ENCODE peak calls at places on chromosome 18, in five cellular contexts. One of them, this sample, is unnamed.
A peak's percentile ranks its signal among the peaks of the same experiment; 100 is the strongest.

GRCh38 chr18:49839012-49839411 is 25.7 kb upstream of the ACAA2 start:
- DNase-seq in retinal pigment epithelial cell: peak; percentile 69
- DNase-seq in astrocyte of the cerebellum: peak; percentile 37
- DNase-seq in AG10803: no peak
- DNase-seq in IMR-90: peak; percentile 75
- DNase-seq in this sample: no peak

GRCh38 chr18:77012120-77012519 is 120.5 kb downstream of the MBP start:
- DNase-seq in retinal pigment epithelial cell: no peak
- DNase-seq in astrocyte of the cerebellum: no peak
- DNase-seq in AG10803: no peak
- DNase-seq in IMR-90: no peak
- DNase-seq in this sample: no peak

GRCh38 chr18:49685231-49685942 is 123.5 kb downstream of the LIPG start:
- DNase-seq in retinal pigment epithelial cell: no peak
- DNase-seq in astrocyte of the cerebellum: no peak
- DNase-seq in AG10803: no peak
- DNase-seq in IMR-90: peak; percentile 35
- DNase-seq in this sample: no peak

GRCh38 chr18:40612356-40612755 is 1342.7 kb upstream of the PIK3C3 start:
- DNase-seq in retinal pigment epithelial cell: no peak
- DNase-seq in astrocyte of the cerebellum: no peak
- DNase-seq in AG10803: no peak
- DNase-seq in IMR-90: no peak
- DNase-seq in this sample: no peak

GRCh38 chr18:2471523-2471922 is 99.8 kb downstream of the METTL4 start:
- DNase-seq in retinal pigment epithelial cell: no peak
- DNase-seq in astrocyte of the cerebellum: no peak
- DNase-seq in AG10803: no peak
- DNase-seq in IMR-90: no peak
- DNase-seq in this sample: no peak

GRCh38 chr18:79785831-79786230 is 11.9 kb upstream of the KCNG2 start:
- DNase-seq in retinal pigment epithelial cell: no peak
- DNase-seq in astrocyte of the cerebellum: no peak
- DNase-seq in AG10803: no peak
- DNase-seq in IMR-90: no peak
- DNase-seq in this sample: no peak

GRCh38 chr18:31440787-31441186 is 6.8 kb upstream of the DSG3 start:
- DNase-seq in retinal pigment epithelial cell: no peak
- DNase-seq in astrocyte of the cerebellum: no peak
- DNase-seq in AG10803: no peak
- DNase-seq in IMR-90: no peak
- DNase-seq in this sample: no peak

GRCh38 chr18:76953186-76953982 is 131.0 kb downstream of the ZNF236 start:
- DNase-seq in retinal pigment epithelial cell: peak; percentile 16
- DNase-seq in astrocyte of the cerebellum: peak; percentile 36
- DNase-seq in AG10803: no peak
- DNase-seq in IMR-90: peak; percentile 7
- DNase-seq in this sample: no peak

GRCh38 chr18:59696311-59697235 is 650 bp downstream of the CCBE1 start:
- DNase-seq in retinal pigment epithelial cell: no peak
- DNase-seq in astrocyte of the cerebellum: no peak
- DNase-seq in AG10803: peak; percentile 50
- DNase-seq in IMR-90: peak; percentile 59
- DNase-seq in this sample: no peak

GRCh38 chr18:33749831-33750230 is 171.8 kb downstream of the ASXL3 start:
- DNase-seq in retinal pigment epithelial cell: no peak
- DNase-seq in astrocyte of the cerebellum: no peak
- DNase-seq in AG10803: no peak
- DNase-seq in IMR-90: no peak
- DNase-seq in this sample: no peak

GRCh38 chr18:63160172-63160995 is 159.2 kb downstream of the BCL2 start:
- DNase-seq in retinal pigment epithelial cell: no peak
- DNase-seq in astrocyte of the cerebellum: no peak
- DNase-seq in AG10803: no peak
- DNase-seq in IMR-90: no peak
- DNase-seq in this sample: no peak

GRCh38 chr18:74256190-74256589 is 35.6 kb downstream of the CYB5A start:
- DNase-seq in retinal pigment epithelial cell: no peak
- DNase-seq in astrocyte of the cerebellum: no peak
- DNase-seq in AG10803: no peak
- DNase-seq in IMR-90: no peak
- DNase-seq in this sample: no peak

GRCh38 chr18:12253517-12254136 is 534 bp upstream of the CIDEA start:
- DNase-seq in retinal pigment epithelial cell: no peak
- DNase-seq in astrocyte of the cerebellum: no peak
- DNase-seq in AG10803: no peak
- DNase-seq in IMR-90: no peak
- DNase-seq in this sample: no peak

GRCh38 chr18:77223653-77224052 is 26.0 kb upstream of the GALR1 start:
- DNase-seq in retinal pigment epithelial cell: peak; percentile 26
- DNase-seq in astrocyte of the cerebellum: peak; percentile 15
- DNase-seq in AG10803: peak; percentile 54
- DNase-seq in IMR-90: peak; percentile 52
- DNase-seq in this sample: no peak

GRCh38 chr18:73881396-73881795 is 266.2 kb downstream of the FBXO15 start:
- DNase-seq in retinal pigment epithelial cell: no peak
- DNase-seq in astrocyte of the cerebellum: no peak
- DNase-seq in AG10803: peak; percentile 5
- DNase-seq in IMR-90: no peak
- DNase-seq in this sample: no peak

GRCh38 chr18:50749945-50750344 is 69.9 kb downstream of the MRO start:
- DNase-seq in retinal pigment epithelial cell: no peak
- DNase-seq in astrocyte of the cerebellum: no peak
- DNase-seq in AG10803: no peak
- DNase-seq in IMR-90: no peak
- DNase-seq in this sample: no peak

GRCh38 chr18:32711862-32712261 is 61.0 kb downstream of the KLHL14 start:
- DNase-seq in retinal pigment epithelial cell: no peak
- DNase-seq in astrocyte of the cerebellum: no peak
- DNase-seq in AG10803: no peak
- DNase-seq in IMR-90: no peak
- DNase-seq in this sample: no peak

GRCh38 chr18:65753520-65753919 is 2.7 kb downstream of the CDH7 start:
- DNase-seq in retinal pigment epithelial cell: peak; percentile 52
- DNase-seq in astrocyte of the cerebellum: peak; percentile 18
- DNase-seq in AG10803: no peak
- DNase-seq in IMR-90: no peak
- DNase-seq in this sample: no peak

GRCh38 chr18:49849331-49850217 is 36.2 kb upstream of the ACAA2 start:
- DNase-seq in retinal pigment epithelial cell: peak; percentile 89
- DNase-seq in astrocyte of the cerebellum: peak; percentile 54
- DNase-seq in AG10803: peak; percentile 71
- DNase-seq in IMR-90: peak; percentile 92
- DNase-seq in this sample: no peak

GRCh38 chr18:79756143-79756500 is 41.6 kb upstream of the KCNG2 start:
- DNase-seq in retinal pigment epithelial cell: no peak
- DNase-seq in astrocyte of the cerebellum: no peak
- DNase-seq in AG10803: no peak
- DNase-seq in IMR-90: no peak
- DNase-seq in this sample: no peak

DNA sequence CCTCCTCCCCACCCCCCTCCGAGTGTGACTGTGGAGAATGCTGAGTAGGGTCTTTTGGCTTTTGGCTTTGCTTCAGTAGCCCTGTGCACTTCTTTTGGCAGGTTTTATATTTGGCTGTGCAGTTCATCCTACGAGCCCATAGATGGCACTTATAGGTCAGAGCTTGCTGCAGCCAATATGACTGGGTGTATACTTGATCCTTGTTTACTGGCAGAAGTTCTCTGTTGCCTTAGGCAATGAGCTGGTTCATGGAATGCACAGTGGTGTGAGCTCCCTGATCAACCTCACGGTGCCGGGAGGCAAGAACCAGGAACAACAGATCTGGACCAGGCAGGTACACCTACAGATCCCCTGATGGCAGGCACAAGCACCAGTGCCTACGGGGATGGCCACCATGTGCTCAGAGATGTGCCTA is 190.2 kb downstream of the KIAA1328 start:
- DNase-seq in retinal pigment epithelial cell: peak; percentile 34
- DNase-seq in astrocyte of the cerebellum: peak; percentile 6
- DNase-seq in AG10803: peak; percentile 18
- DNase-seq in IMR-90: peak; percentile 11
- DNase-seq in this sample: no peak
- TF ChIP-seq CTCF in retinal pigment epithelial cell: peak; percentile 74
- TF ChIP-seq CTCF in astrocyte of the cerebellum: peak; percentile 61
- TF ChIP-seq CTCF in AG10803: peak; percentile 33
- TF ChIP-seq CTCF in IMR-90: no peak
- TF ChIP-seq CTCF in this sample: peak; percentile 31

DNA sequence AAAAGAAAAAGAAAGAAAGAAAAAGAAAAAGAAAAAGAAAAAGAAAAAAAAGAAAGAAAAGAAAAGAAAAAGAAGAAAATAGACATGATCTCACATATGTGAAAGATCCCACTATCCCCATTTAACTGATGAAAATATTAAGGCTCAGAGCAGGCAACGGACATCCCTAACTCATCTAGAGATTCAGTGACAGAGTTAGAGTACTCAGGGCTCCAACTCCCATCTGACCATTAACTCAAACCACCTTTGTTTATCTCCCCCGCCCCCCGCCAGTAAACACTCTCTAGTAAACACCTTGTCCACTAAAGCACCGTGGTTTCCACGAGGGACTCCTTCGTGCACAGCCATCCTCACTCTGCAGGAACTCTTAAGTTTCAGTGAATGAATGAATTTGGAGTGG is 142.9 kb downstream of the TGIF1 start:
- DNase-seq in retinal pigment epithelial cell: no peak
- DNase-seq in astrocyte of the cerebellum: no peak
- DNase-seq in AG10803: no peak
- DNase-seq in IMR-90: no peak
- DNase-seq in this sample: no peak
- H3K4me3 ChIP-seq in retinal pigment epithelial cell: no peak overlapping the region
- H3K4me3 ChIP-seq in astrocyte of the cerebellum: no peak overlapping the region
- H3K4me3 ChIP-seq in AG10803: no peak overlapping the region
- H3K4me3 ChIP-seq in IMR-90: no peak overlapping the region
- H3K4me3 ChIP-seq in this sample: no peak overlapping the region

GRCh38 chr18:9698497-9698896 is 9.6 kb upstream of the RAB31 start:
- DNase-seq in retinal pigment epithelial cell: no peak
- DNase-seq in astrocyte of the cerebellum: no peak
- DNase-seq in AG10803: no peak
- DNase-seq in IMR-90: no peak
- DNase-seq in this sample: no peak

GRCh38 chr18:9696701-9697100 is 11.4 kb upstream of the RAB31 start:
- DNase-seq in retinal pigment epithelial cell: no peak
- DNase-seq in astrocyte of the cerebellum: no peak
- DNase-seq in AG10803: no peak
- DNase-seq in IMR-90: no peak
- DNase-seq in this sample: no peak

GRCh38 chr18:9701604-9702324 is 6.3 kb upstream of the RAB31 start:
- DNase-seq in retinal pigment epithelial cell: no peak
- DNase-seq in astrocyte of the cerebellum: no peak
- DNase-seq in AG10803: no peak
- DNase-seq in IMR-90: no peak
- DNase-seq in this sample: no peak

GRCh38 chr18:9697121-9697520 is 11.0 kb upstream of the RAB31 start:
- DNase-seq in retinal pigment epithelial cell: no peak
- DNase-seq in astrocyte of the cerebellum: no peak
- DNase-seq in AG10803: no peak
- DNase-seq in IMR-90: no peak
- DNase-seq in this sample: no peak

DNA sequence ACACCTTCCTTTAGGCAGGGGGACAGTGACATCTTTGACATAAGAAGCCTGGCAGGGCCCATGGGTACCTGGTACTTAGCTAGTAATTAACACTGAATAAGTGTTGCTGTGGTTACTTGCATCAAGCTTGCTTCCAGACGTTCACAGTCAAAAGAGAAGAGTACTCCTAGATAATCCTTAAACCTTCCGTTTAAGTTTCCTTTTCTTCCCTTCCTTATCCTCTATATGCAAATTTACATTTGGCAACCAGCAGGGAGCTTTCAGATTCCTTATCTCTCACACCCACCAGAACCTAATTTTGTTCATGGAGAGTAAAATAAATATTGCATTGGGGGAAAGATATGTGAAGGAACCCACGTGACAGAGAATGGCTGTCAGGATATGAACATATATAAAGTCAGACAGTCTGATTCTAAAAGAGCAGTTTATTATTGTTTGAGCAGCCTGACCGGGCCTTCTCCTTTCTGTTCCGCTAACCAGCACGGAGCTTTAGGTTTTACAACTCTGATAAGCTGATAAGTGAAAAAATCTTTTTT is 7.8 kb upstream of the RAB31 start:
- DNase-seq in retinal pigment epithelial cell: no peak
- DNase-seq in astrocyte of the cerebellum: no peak
- DNase-seq in AG10803: no peak
- DNase-seq in IMR-90: peak; percentile 68
- DNase-seq in this sample: no peak
- TF ChIP-seq CTCF in retinal pigment epithelial cell: no peak
- TF ChIP-seq CTCF in astrocyte of the cerebellum: no peak
- TF ChIP-seq CTCF in AG10803: no peak
- TF ChIP-seq CTCF in IMR-90: no peak
- TF ChIP-seq CTCF in this sample: no peak

GRCh38 chr18:5197461-5197860 is 404 bp upstream of the AKAIN1 start:
- DNase-seq in retinal pigment epithelial cell: no peak
- DNase-seq in astrocyte of the cerebellum: no peak
- DNase-seq in AG10803: no peak
- DNase-seq in IMR-90: no peak
- DNase-seq in this sample: no peak
- H3K4me3 ChIP-seq in retinal pigment epithelial cell: no peak overlapping the region
- H3K4me3 ChIP-seq in astrocyte of the cerebellum: no peak overlapping the region
- H3K4me3 ChIP-seq in AG10803: no peak overlapping the region
- H3K4me3 ChIP-seq in IMR-90: no peak overlapping the region
- H3K4me3 ChIP-seq in this sample: no peak overlapping the region

GRCh38 chr18:45081579-45082181 is 401.0 kb downstream of the SETBP1 start:
- DNase-seq in retinal pigment epithelial cell: no peak
- DNase-seq in astrocyte of the cerebellum: no peak
- DNase-seq in AG10803: no peak
- DNase-seq in IMR-90: no peak
- DNase-seq in this sample: no peak
- TF ChIP-seq CTCF in retinal pigment epithelial cell: no peak
- TF ChIP-seq CTCF in astrocyte of the cerebellum: no peak
- TF ChIP-seq CTCF in AG10803: no peak
- TF ChIP-seq CTCF in IMR-90: no peak
- TF ChIP-seq CTCF in this sample: no peak

DNA sequence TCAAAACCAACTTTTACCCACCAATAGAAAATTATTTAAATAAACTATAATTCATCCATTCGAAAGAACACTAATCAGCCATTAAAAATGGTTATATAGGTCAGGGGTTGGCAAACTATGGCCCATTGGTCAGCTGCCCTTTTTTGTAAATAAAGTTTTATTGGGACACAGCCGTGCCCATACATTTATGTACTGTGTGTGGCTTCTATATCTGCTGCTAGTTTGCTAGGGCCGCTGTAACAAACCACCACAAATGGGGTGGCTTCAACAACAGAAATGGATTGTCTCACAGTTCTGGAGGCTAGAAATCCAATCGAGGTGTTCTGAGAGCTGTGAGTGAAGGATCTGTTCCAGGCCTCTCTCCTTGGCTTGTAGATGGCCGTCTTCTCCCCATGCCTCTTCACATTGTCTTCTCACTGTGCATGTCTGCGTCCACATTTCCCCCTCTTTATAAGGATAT is 7.0 kb upstream of the TXNDC2 start:
- DNase-seq in retinal pigment epithelial cell: no peak
- DNase-seq in astrocyte of the cerebellum: no peak
- DNase-seq in AG10803: no peak
- DNase-seq in IMR-90: no peak
- DNase-seq in this sample: no peak
- H3K4me3 ChIP-seq in retinal pigment epithelial cell: no peak overlapping the region
- H3K4me3 ChIP-seq in astrocyte of the cerebellum: no peak overlapping the region
- H3K4me3 ChIP-seq in AG10803: no peak overlapping the region
- H3K4me3 ChIP-seq in IMR-90: no peak overlapping the region
- H3K4me3 ChIP-seq in this sample: no peak overlapping the region

This sample was measured in GM12864.